ENCODE peak calls at places on chromosomes 3 and 15, in four cellular contexts. T is HepG2, W is gastrocnemius medialis, B is transverse colon. U is an unnamed sample.

GRCh38 chr3:23174426-23175039 is 28.6 kb upstream of the UBE2E2 start:
- DNase-seq in T (no peak), W (no peak), B (no peak), U (no peak)

GRCh38 chr3:13134879-13135206 is 61.6 kb upstream of the IQSEC1 start:
- DNase-seq in T (no peak), W (no peak), B (no peak), U (peak; percentile 35)

GRCh38 chr15:47674576-47675232 is 42.6 kb upstream of the SEMA6D start:
- DNase-seq in T (no peak), W (no peak), B (no peak), U (no peak)

GRCh38 chr3:55085231-55085630 is 157.4 kb upstream of the LRTM1 start:
- DNase-seq in T (no peak), W (no peak), B (no peak), U (no peak)

GRCh38 chr3:4768521-4768920 is 210.7 kb upstream of the BHLHE40 start:
- DNase-seq in T (no peak), W (no peak), B (no peak), U (no peak)

GRCh38 chr3:180332608-180333007 is 269.4 kb upstream of the TTC14 start:
- DNase-seq in T (no peak), W (no peak), B (no peak), U (no peak)

GRCh38 chr3:186640473-186640818 is 247 bp downstream of the FETUB start:
- DNase-seq in T (no peak), W (no peak), B (no peak), U (no peak)

GRCh38 chr3:136862611-136862951 is 573 bp downstream of the NCK1 start:
- DNase-seq in T (peak; percentile 58), W (peak; percentile 38), B (peak; percentile 69), U (peak; percentile 70)

GRCh38 chr3:151431940-151432339 is 28.9 kb downstream of the IGSF10 start:
- DNase-seq in T (no peak), W (no peak), B (no peak), U (no peak)

GRCh38 chr15:42158941-42159340 is 2.5 kb upstream of the PLA2G4F start:
- DNase-seq in T (no peak), W (no peak), B (no peak), U (no peak)

GRCh38 chr15:60364306-60364924 is 33.4 kb downstream of the ANXA2 start:
- DNase-seq in T (no peak), W (no peak), B (no peak), U (no peak)

GRCh38 chr3:124491875-124492274 is 238.4 kb upstream of the UMPS start:
- DNase-seq in T (no peak), W (no peak), B (no peak), U (no peak)

GRCh38 chr3:59180006-59180405 is 130.2 kb upstream of the CFAP20DC start:
- DNase-seq in T (no peak), W (no peak), B (no peak), U (no peak)

GRCh38 chr15:74835312-74835823 is 7.6 kb downstream of the ULK3 start:
- DNase-seq in T (peak; percentile 70), W (no peak), B (peak; percentile 75), U (no peak)

GRCh38 chr3:42960282-42960681 is 18.8 kb upstream of the GASK1A start:
- DNase-seq in T (no peak), W (no peak), B (no peak), U (no peak)

GRCh38 chr15:68417051-68417450 is 14.9 kb downstream of the ITGA11 start:
- DNase-seq in T (no peak), W (no peak), B (no peak), U (peak; percentile 12)

GRCh38 chr15:100596792-100597191 is 5.2 kb downstream of the LINS1 start:
- DNase-seq in T (no peak), W (no peak), B (peak; percentile 48), U (no peak)

GRCh38 chr15:52037889-52038505 is 19.0 kb downstream of the MAPK6 start:
- DNase-seq in T (no peak), W (no peak), B (no peak), U (no peak)

GRCh38 chr3:14418670-14419250 is 16.4 kb downstream of the SLC6A6 start:
- DNase-seq in T (peak; percentile 87), W (no peak), B (peak; percentile 46), U (no peak)

GRCh38 chr15:34804776-34805175 is 9.4 kb upstream of the ACTC1 start:
- DNase-seq in T (no peak), W (no peak), B (no peak), U (no peak)

GRCh38 chr15:34809186-34809585 is 13.8 kb upstream of the ACTC1 start:
- DNase-seq in T (no peak), W (no peak), B (no peak), U (no peak)

GRCh38 chr15:34810455-34811146 is 15.3 kb upstream of the ACTC1 start:
- DNase-seq in T (no peak), W (no peak), B (no peak), U (peak; percentile 83)

GRCh38 chr15:34804113-34804512 is 8.8 kb upstream of the ACTC1 start:
- DNase-seq in T (no peak), W (no peak), B (no peak), U (no peak)

DNA sequence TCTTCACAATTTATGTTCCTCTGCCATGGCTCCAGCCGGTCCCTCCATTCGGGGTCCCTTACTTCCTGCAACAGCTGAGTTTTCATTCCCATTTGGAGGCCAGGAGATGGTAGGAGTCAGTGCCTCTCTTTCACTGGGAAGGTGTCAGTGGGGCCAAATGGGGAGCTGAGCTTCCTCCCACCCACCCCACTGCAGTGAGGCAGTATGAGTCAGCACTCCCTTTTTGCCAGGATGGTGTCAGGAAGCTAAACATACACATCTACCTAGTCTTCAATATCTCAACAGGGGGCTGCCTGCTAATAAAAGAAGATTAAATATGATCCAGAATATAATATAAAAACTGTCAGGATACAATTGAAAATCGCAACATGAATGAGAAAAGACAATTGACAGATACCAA is 12.7 kb upstream of the ACTC1 start:
- DNase-seq in T (no peak), W (no peak), B (no peak), U (no peak)
- H3K4me1 ChIP-seq in T (no peaks in the 10 kb centered on the region), W (peaks cover 8% of the 10 kb centered on the region), B (no peaks in the 10 kb centered on the region), U (peaks cover 34% of the 10 kb centered on the region)

DNA sequence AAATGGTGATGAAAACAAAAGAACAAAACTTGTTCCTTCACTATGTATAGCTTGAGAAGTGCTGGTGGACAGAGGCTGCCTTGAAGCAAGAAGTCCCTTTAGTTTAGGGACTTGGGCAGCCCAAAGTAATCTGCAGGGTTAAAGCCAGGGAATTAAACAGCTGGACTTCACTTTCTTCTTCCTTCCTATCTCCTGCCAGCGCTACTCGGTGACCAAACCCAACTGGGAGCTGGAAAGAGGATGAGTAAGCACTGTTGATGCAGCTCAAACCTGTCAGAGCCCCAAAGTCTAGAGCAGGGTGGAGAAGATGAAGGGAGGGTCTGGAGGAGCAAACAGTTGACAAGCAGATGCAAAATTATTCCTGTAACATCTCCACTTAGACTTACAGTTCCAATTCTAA is 73.1 kb upstream of the FBN1 start:
- DNase-seq in T (no peak), W (no peak), B (no peak), U (no peak)
- H3K27ac ChIP-seq in T (no peak overlapping the region), W (no peak overlapping the region), B (no peak overlapping the region), U (no peak overlapping the region)

GRCh38 chr3:107578523-107578922 is 55.8 kb downstream of the BBX start:
- DNase-seq in T (no peak), W (no peak), B (no peak), U (no peak)
- TF ChIP-seq CTCF in T (no peak), W (no peak), B (no peak), U (no peak)

GRCh38 chr15:71451080-71451479 is 335.8 kb downstream of the THSD4 start:
- DNase-seq in T (no peak), W (no peak), B (no peak), U (no peak)
- H3K4me1 ChIP-seq in T (peaks cover 47% of the 10 kb centered on the region), W (peaks cover 27% of the 10 kb centered on the region), B (peaks cover 25% of the 10 kb centered on the region), U (no peaks in the 10 kb centered on the region)

GRCh38 chr3:149584236-149584635 is 73.6 kb downstream of the WWTR1 start:
- DNase-seq in T (no peak), W (no peak), B (no peak), U (no peak)

GRCh38 chr3:149579838-149580542 is 77.8 kb downstream of the WWTR1 start:
- DNase-seq in T (no peak), W (no peak), B (no peak), U (no peak)

GRCh38 chr3:149581681-149582349 is 76.0 kb downstream of the WWTR1 start:
- DNase-seq in T (no peak), W (peak; percentile 23), B (no peak), U (peak; percentile 82)

GRCh38 chr3:149581248-149581647 is 76.6 kb downstream of the WWTR1 start:
- DNase-seq in T (no peak), W (no peak), B (no peak), U (no peak)

DNA sequence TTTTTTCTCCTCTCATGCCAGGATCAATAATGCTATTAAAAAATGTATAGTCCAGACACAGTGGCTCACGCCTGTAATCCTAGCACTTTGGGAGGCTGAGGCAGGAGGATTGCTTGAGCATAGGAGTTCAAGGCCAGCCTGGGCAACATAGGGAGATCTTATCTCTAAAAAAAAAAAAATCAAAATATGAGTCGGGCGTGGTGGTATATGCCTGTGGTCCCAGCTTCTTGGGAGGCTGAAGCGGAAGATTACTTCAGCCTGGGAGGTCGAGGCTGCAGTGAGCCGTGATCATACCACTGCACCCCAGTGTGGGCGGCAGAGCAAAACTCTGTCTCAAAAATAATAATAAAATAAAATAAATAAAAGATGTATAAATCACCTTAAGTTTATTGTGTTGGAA is 75.4 kb downstream of the WWTR1 start:
- DNase-seq in T (no peak), W (no peak), B (no peak), U (no peak)
- H3K27ac ChIP-seq in T (no peak overlapping the region), W (peak overlapping the region; percentile 21), B (peak overlapping the region; percentile 59), U (peak overlapping the region; percentile 53)

DNA sequence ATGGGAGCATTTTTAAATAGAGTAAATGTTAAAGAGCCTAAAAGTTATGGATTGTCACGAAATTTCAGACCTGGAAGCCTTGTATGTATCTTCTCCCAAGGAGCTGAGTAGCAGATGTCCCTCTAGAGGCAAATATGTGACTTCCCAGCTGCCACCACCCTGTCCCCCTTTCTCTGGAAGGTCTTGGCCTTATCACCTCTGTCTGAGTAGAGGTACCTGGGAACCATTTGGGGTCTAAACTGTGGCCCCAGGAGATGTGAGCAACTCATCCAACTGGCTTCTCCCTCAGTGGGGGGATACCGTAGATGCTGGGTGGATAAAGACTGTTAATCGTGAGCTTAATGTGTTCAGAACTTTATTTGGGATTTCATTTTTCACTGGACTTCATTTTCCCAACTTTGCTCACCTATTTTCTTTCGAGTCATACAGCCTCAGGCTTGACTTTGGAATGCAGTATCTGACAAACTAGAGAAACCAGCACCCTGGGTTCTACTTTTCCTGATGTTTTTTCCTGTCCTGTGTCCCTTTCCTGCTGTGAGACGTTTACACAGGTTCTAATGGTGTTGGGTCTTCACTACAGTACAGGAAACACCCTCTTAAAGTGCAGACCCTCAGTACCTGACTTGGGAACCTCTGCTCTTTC is 53.3 kb upstream of the CCR4 start:
- DNase-seq in T (no peak), W (no peak), B (no peak), U (no peak)
- TF ChIP-seq CTCF in T (peak; percentile 26), W (no peak), B (no peak), U (no peak)

GRCh38 chr3:190694335-190695001 is 168.0 kb downstream of the GMNC start:
- DNase-seq in T (no peak), W (no peak), B (no peak), U (no peak)
- H3K4me1 ChIP-seq in T (peaks cover 21% of the 10 kb centered on the region), W (no peaks in the 10 kb centered on the region), B (no peaks in the 10 kb centered on the region), U (no peaks in the 10 kb centered on the region)